ENCODE peak calls at places on chromosomes 3 and 15, in nine cellular contexts. D is body of pancreas; M is T-helper 1 cell; F is H54; U is NCI-H510A; S is HT-29; G is fibroblast of villous mesenchyme; H is stimulated activated CD4-positive, alpha-beta T cell treated with anti-CD3 and anti-CD28 coated beads, TNF-alpha, amount 100 ng/mL, for 4 hours; I is left cardiac atrium. K is an unnamed sample.

GRCh38 chr3:169430687-169431404 is 232.7 kb downstream of the MECOM start:
- DNase-seq in S (peak; percentile 96), G (peak; percentile 5), H (no peak), I (peak; percentile 47), U (no peak), M (no peak), D (peak; percentile 56), F (no peak), K (no peak)

GRCh38 chr3:135907422-135908165 is 57.9 kb upstream of the PPP2R3A start:
- DNase-seq in S (peak; percentile 80), M (no peak), G (no peak), H (no peak), D (no peak), U (peak; percentile 10), F (no peak), I (no peak), K (no peak)

GRCh38 chr15:63677778-63678177 is 80.6 kb downstream of the FBXL22 start:
- DNase-seq in D (peak; percentile 87), F (no peak), I (peak; percentile 30), M (no peak), S (no peak), H (no peak), U (peak; percentile 40), G (no peak), K (no peak)

GRCh38 chr3:23202921-23203650 is at the start of gene UBE2E2:
- DNase-seq in D (peak; percentile 75), F (peak; percentile 63), M (no peak), H (peak; percentile 47), S (peak; percentile 37), U (peak; percentile 28), I (peak; percentile 79), G (peak; percentile 36), K (peak; percentile 89)

GRCh38 chr3:193859195-193859594 is 266.2 kb downstream of the OPA1 start:
- DNase-seq in H (no peak), D (no peak), G (no peak), S (peak; percentile 43), I (no peak), F (no peak), U (no peak), M (no peak), K (no peak)

GRCh38 chr3:194196876-194197275 is 60.9 kb downstream of the HES1 start:
- DNase-seq in H (no peak), G (no peak), I (no peak), M (no peak), F (no peak), U (no peak), S (no peak), D (no peak), K (no peak)

GRCh38 chr3:10556312-10556711 is 50.9 kb upstream of the ATP2B2 start:
- DNase-seq in U (no peak), G (no peak), S (no peak), F (no peak), H (no peak), M (no peak), I (no peak), D (no peak), K (no peak)

GRCh38 chr3:150062492-150062891 is 91.8 kb upstream of the PFN2 start:
- DNase-seq in M (no peak), D (no peak), H (no peak), S (no peak), I (no peak), U (no peak), G (peak; percentile 73), F (no peak), K (no peak)

GRCh38 chr3:45595364-45596154 is 1.0 kb downstream of the LIMD1 start:
- DNase-seq in M (no peak), G (no peak), D (peak; percentile 52), S (no peak), H (no peak), U (no peak), F (no peak), I (peak; percentile 64), K (peak; percentile 85)

GRCh38 chr3:47283193-47283537 is 421 bp downstream of the KLHL18 start:
- DNase-seq in M (no peak), U (no peak), D (peak; percentile 18), F (no peak), G (peak; percentile 28), S (peak; percentile 17), I (no peak), H (no peak), K (no peak)

GRCh38 chr15:48424076-48424475 is 92.8 kb downstream of the DUT start:
- DNase-seq in H (no peak), S (no peak), F (no peak), D (no peak), I (no peak), U (no peak), G (no peak), M (no peak), K (no peak)